ENCODE peak calls at places on chromosomes 13 and 19, in four cellular contexts. One of them, this sample, is unnamed.

GRCh38 chr13:47794963-47795362 is 206.1 kb downstream of the SUCLA2 start:
- DNase-seq in naive thymus-derived CD4-positive, alpha-beta T cell: no peak
- DNase-seq in upper lobe of right lung: no peak
- DNase-seq in BE2C: peak; percentile 9
- DNase-seq in this sample: no peak

GRCh38 chr13:75181906-75182305 is 300.1 kb downstream of the TBC1D4 start:
- DNase-seq in BE2C: no peak
- DNase-seq in upper lobe of right lung: no peak
- DNase-seq in naive thymus-derived CD4-positive, alpha-beta T cell: no peak
- DNase-seq in this sample: no peak

GRCh38 chr13:95676100-95676774 is 702 bp upstream of the DNAJC3 start:
- DNase-seq in BE2C: no peak
- DNase-seq in upper lobe of right lung: peak; percentile 64
- DNase-seq in naive thymus-derived CD4-positive, alpha-beta T cell: peak; percentile 13
- DNase-seq in this sample: peak; percentile 6

GRCh38 chr13:53013113-53013512 is 15.5 kb upstream of the OLFM4 start:
- DNase-seq in BE2C: no peak
- DNase-seq in naive thymus-derived CD4-positive, alpha-beta T cell: no peak
- DNase-seq in upper lobe of right lung: no peak
- DNase-seq in this sample: no peak

GRCh38 chr19:30593975-30594925 is 222.1 kb downstream of the ZNF536 start:
- DNase-seq in naive thymus-derived CD4-positive, alpha-beta T cell: no peak
- DNase-seq in BE2C: no peak
- DNase-seq in upper lobe of right lung: no peak
- DNase-seq in this sample: no peak

GRCh38 chr19:38792250-38793111 is 3.5 kb downstream of the LGALS7B start:
- DNase-seq in naive thymus-derived CD4-positive, alpha-beta T cell: no peak
- DNase-seq in BE2C: no peak
- DNase-seq in upper lobe of right lung: peak; percentile 82
- DNase-seq in this sample: no peak

GRCh38 chr19:38405276-38405675 is 2.4 kb downstream of the FAM98C start:
- DNase-seq in BE2C: no peak
- DNase-seq in upper lobe of right lung: no peak
- DNase-seq in naive thymus-derived CD4-positive, alpha-beta T cell: no peak
- DNase-seq in this sample: no peak

GRCh38 chr13:33194820-33195692 is 90.5 kb downstream of the STARD13 start:
- DNase-seq in BE2C: peak; percentile 79
- DNase-seq in upper lobe of right lung: no peak
- DNase-seq in naive thymus-derived CD4-positive, alpha-beta T cell: no peak
- DNase-seq in this sample: no peak

GRCh38 chr19:23957660-23958281 is 43.1 kb downstream of the ZNF726 start:
- DNase-seq in upper lobe of right lung: no peak
- DNase-seq in BE2C: no peak
- DNase-seq in naive thymus-derived CD4-positive, alpha-beta T cell: no peak
- DNase-seq in this sample: no peak

GRCh38 chr19:4059931-4060620 is 6.6 kb downstream of the ZBTB7A start:
- DNase-seq in upper lobe of right lung: peak; percentile 84
- DNase-seq in naive thymus-derived CD4-positive, alpha-beta T cell: no peak
- DNase-seq in BE2C: no peak
- DNase-seq in this sample: peak; percentile 54

GRCh38 chr19:3276341-3276799 is 51.9 kb downstream of the CELF5 start:
- DNase-seq in BE2C: peak; percentile 77
- DNase-seq in naive thymus-derived CD4-positive, alpha-beta T cell: no peak
- DNase-seq in upper lobe of right lung: peak; percentile 71
- DNase-seq in this sample: peak; percentile 39

GRCh38 chr13:109533350-109533749 is 253.0 kb downstream of the IRS2 start:
- DNase-seq in upper lobe of right lung: no peak
- DNase-seq in naive thymus-derived CD4-positive, alpha-beta T cell: no peak
- DNase-seq in BE2C: no peak
- DNase-seq in this sample: no peak

GRCh38 chr13:66915596-66916185 is 314.4 kb downstream of the PCDH9 start:
- DNase-seq in naive thymus-derived CD4-positive, alpha-beta T cell: no peak
- DNase-seq in upper lobe of right lung: no peak
- DNase-seq in BE2C: no peak
- DNase-seq in this sample: no peak

GRCh38 chr13:24341439-24341838 is 32.1 kb downstream of the C1QTNF9 start:
- DNase-seq in naive thymus-derived CD4-positive, alpha-beta T cell: no peak
- DNase-seq in upper lobe of right lung: no peak
- DNase-seq in BE2C: no peak
- DNase-seq in this sample: no peak

GRCh38 chr13:64723735-64724134 is 2506.4 kb downstream of the PCDH9 start:
- DNase-seq in upper lobe of right lung: no peak
- DNase-seq in naive thymus-derived CD4-positive, alpha-beta T cell: no peak
- DNase-seq in BE2C: peak; percentile 58
- DNase-seq in this sample: no peak

GRCh38 chr19:19750131-19750841 is 17.4 kb upstream of the ZNF14 start:
- DNase-seq in BE2C: no peak
- DNase-seq in naive thymus-derived CD4-positive, alpha-beta T cell: no peak
- DNase-seq in upper lobe of right lung: no peak
- DNase-seq in this sample: no peak

GRCh38 chr19:17616961-17617806 is 61.7 kb downstream of the COLGALT1 start:
- DNase-seq in naive thymus-derived CD4-positive, alpha-beta T cell: no peak
- DNase-seq in BE2C: peak; percentile 39
- DNase-seq in upper lobe of right lung: no peak
- DNase-seq in this sample: no peak

GRCh38 chr19:49588370-49589122 is 2.4 kb upstream of the PRR12 start:
- DNase-seq in naive thymus-derived CD4-positive, alpha-beta T cell: peak; percentile 70
- DNase-seq in upper lobe of right lung: no peak
- DNase-seq in BE2C: no peak
- DNase-seq in this sample: no peak

GRCh38 chr19:17473041-17473440 is 2.7 kb downstream of the SLC27A1 start:
- DNase-seq in upper lobe of right lung: no peak
- DNase-seq in naive thymus-derived CD4-positive, alpha-beta T cell: no peak
- DNase-seq in BE2C: no peak
- DNase-seq in this sample: no peak

GRCh38 chr13:98142427-98143156 is at the start of gene FARP1:
- DNase-seq in BE2C: peak; percentile 90
- DNase-seq in upper lobe of right lung: peak; percentile 92
- DNase-seq in naive thymus-derived CD4-positive, alpha-beta T cell: no peak
- DNase-seq in this sample: no peak

GRCh38 chr13:51339952-51340732 is 651 bp downstream of the SERPINE3 start:
- DNase-seq in upper lobe of right lung: no peak
- DNase-seq in naive thymus-derived CD4-positive, alpha-beta T cell: no peak
- DNase-seq in BE2C: no peak
- DNase-seq in this sample: no peak

GRCh38 chr13:24627090-24627714 is 53.0 kb upstream of the ATP12A start:
- DNase-seq in upper lobe of right lung: no peak
- DNase-seq in naive thymus-derived CD4-positive, alpha-beta T cell: no peak
- DNase-seq in BE2C: no peak
- DNase-seq in this sample: no peak

GRCh38 chr13:113939129-113939904 is 34.6 kb downstream of the C13orf46 start:
- DNase-seq in naive thymus-derived CD4-positive, alpha-beta T cell: no peak
- DNase-seq in BE2C: no peak
- DNase-seq in upper lobe of right lung: no peak
- DNase-seq in this sample: no peak

GRCh38 chr13:93724187-93724586 is 497.6 kb downstream of the GPC6 start:
- DNase-seq in upper lobe of right lung: no peak
- DNase-seq in BE2C: no peak
- DNase-seq in naive thymus-derived CD4-positive, alpha-beta T cell: no peak
- DNase-seq in this sample: no peak

GRCh38 chr13:28094311-28094710 is 6.1 kb downstream of the FLT3 start:
- DNase-seq in upper lobe of right lung: no peak
- DNase-seq in BE2C: no peak
- DNase-seq in naive thymus-derived CD4-positive, alpha-beta T cell: no peak
- DNase-seq in this sample: no peak

GRCh38 chr19:47421244-47421786 is 2.0 kb upstream of the MEIS3 start:
- DNase-seq in naive thymus-derived CD4-positive, alpha-beta T cell: no peak
- DNase-seq in upper lobe of right lung: peak; percentile 55
- DNase-seq in BE2C: no peak
- DNase-seq in this sample: no peak

GRCh38 chr19:45340232-45340898 is at the start of gene KLC3:
- DNase-seq in BE2C: no peak
- DNase-seq in upper lobe of right lung: peak; percentile 78
- DNase-seq in naive thymus-derived CD4-positive, alpha-beta T cell: no peak
- DNase-seq in this sample: no peak

GRCh38 chr19:29843180-29844051 is 31.6 kb downstream of the CCNE1 start:
- DNase-seq in upper lobe of right lung: peak; percentile 68
- DNase-seq in naive thymus-derived CD4-positive, alpha-beta T cell: peak; percentile 39
- DNase-seq in BE2C: no peak
- DNase-seq in this sample: no peak

GRCh38 chr19:15161028-15161984 is 39.5 kb downstream of the NOTCH3 start:
- DNase-seq in BE2C: peak; percentile 72
- DNase-seq in upper lobe of right lung: no peak
- DNase-seq in naive thymus-derived CD4-positive, alpha-beta T cell: no peak
- DNase-seq in this sample: no peak

GRCh38 chr13:97631158-97631557 is 197.2 kb downstream of the RAP2A start:
- DNase-seq in naive thymus-derived CD4-positive, alpha-beta T cell: no peak
- DNase-seq in BE2C: no peak
- DNase-seq in upper lobe of right lung: no peak
- DNase-seq in this sample: no peak

GRCh38 chr13:28161370-28161769 is 23.0 kb downstream of the PAN3 start:
- DNase-seq in BE2C: no peak
- DNase-seq in naive thymus-derived CD4-positive, alpha-beta T cell: no peak
- DNase-seq in upper lobe of right lung: no peak
- DNase-seq in this sample: no peak

GRCh38 chr13:74026753-74027152 is 107.5 kb downstream of the KLF12 start:
- DNase-seq in naive thymus-derived CD4-positive, alpha-beta T cell: peak; percentile 77
- DNase-seq in upper lobe of right lung: no peak
- DNase-seq in BE2C: no peak
- DNase-seq in this sample: peak; percentile 49

DNA sequence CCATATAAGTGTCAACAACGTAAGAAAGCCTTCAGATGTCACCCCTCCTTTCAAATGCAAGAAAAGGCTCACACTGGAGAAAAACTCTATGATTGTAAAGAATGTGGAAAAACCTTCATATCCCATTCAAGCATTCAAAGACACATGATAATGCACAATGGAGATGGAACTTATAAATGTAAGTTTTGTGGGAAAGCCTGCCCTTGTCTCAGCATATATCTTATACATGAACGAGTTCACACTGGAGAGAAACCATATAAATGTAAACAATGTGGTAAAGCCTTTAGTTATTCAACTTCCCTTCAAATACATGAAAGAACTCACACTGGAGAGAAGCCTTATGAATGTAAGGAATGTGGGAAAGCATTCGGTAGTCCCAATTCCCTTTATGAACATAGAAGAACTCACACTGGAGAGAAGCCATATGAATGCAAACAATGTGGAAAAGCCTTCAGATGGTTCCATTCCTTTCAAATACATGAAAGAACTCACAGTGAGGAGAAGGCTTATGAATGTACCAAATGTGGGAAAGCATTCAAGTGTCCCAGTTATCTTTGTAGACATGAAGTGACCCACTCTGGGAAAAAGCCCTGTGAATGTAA is 11.1 kb downstream of the ZNF844 start:
- DNase-seq in upper lobe of right lung: no peak
- DNase-seq in BE2C: no peak
- DNase-seq in naive thymus-derived CD4-positive, alpha-beta T cell: no peak
- DNase-seq in this sample: no peak
- H3K9me3 ChIP-seq in upper lobe of right lung: peaks cover 96% of the 10 kb centered on the region
- H3K9me3 ChIP-seq in BE2C: peaks cover 23% of the 10 kb centered on the region
- H3K9me3 ChIP-seq in naive thymus-derived CD4-positive, alpha-beta T cell: peaks cover 37% of the 10 kb centered on the region
- H3K9me3 ChIP-seq in this sample: peaks cover 34% of the 10 kb centered on the region

DNA sequence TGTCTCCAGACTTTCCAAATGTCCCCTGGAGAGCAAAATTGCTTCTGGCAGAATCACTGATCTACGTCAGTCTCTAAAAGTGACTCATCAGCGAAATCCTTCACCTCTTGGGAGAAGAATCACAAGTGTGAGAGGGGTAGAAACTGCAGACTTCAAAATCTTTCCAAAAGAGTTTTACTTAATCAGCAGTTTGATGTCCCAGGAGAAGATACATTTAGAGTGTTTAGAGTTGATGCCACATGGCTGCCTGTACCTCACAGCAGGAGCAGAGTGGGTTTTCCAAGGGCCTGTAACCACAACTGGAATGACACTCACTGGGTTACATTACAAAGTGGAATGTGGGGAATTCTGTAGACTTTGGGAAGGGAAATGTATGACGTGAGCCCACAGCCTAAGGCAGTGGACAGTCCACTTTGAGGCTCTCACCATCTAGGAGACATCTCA is 6.2 kb upstream of the CEACAM5 start:
- DNase-seq in BE2C: no peak
- DNase-seq in naive thymus-derived CD4-positive, alpha-beta T cell: no peak
- DNase-seq in upper lobe of right lung: no peak
- DNase-seq in this sample: no peak
- H3K9me3 ChIP-seq in BE2C: no peaks in the 10 kb centered on the region
- H3K9me3 ChIP-seq in naive thymus-derived CD4-positive, alpha-beta T cell: no peaks in the 10 kb centered on the region
- H3K9me3 ChIP-seq in upper lobe of right lung: no peaks in the 10 kb centered on the region
- H3K9me3 ChIP-seq in this sample: no peaks in the 10 kb centered on the region

DNA sequence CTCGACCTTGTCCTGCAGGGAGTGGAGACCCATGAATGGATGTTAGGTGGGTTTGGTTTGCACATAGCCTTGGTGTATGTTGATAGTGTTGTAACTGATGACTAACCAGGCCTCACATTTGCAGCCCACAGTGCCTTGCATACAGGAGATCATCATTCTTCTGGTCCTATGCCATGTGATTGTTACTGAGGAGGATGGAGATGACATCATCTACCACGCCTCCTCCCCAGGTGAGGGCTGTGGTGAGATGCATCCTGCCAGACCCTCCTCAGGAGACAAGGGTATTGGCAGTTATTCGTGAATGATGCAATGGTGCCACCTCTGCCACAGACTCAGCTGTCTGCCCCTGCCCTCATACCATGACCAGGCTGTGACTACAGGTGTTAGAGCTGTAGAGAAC is 1294.1 kb downstream of the UQCRFS1 start:
- DNase-seq in upper lobe of right lung: no peak
- DNase-seq in naive thymus-derived CD4-positive, alpha-beta T cell: no peak
- DNase-seq in BE2C: no peak
- DNase-seq in this sample: no peak
- H3K9me3 ChIP-seq in upper lobe of right lung: no peaks in the 10 kb centered on the region
- H3K9me3 ChIP-seq in naive thymus-derived CD4-positive, alpha-beta T cell: no peaks in the 10 kb centered on the region
- H3K9me3 ChIP-seq in BE2C: no peaks in the 10 kb centered on the region
- H3K9me3 ChIP-seq in this sample: no peaks in the 10 kb centered on the region

DNA sequence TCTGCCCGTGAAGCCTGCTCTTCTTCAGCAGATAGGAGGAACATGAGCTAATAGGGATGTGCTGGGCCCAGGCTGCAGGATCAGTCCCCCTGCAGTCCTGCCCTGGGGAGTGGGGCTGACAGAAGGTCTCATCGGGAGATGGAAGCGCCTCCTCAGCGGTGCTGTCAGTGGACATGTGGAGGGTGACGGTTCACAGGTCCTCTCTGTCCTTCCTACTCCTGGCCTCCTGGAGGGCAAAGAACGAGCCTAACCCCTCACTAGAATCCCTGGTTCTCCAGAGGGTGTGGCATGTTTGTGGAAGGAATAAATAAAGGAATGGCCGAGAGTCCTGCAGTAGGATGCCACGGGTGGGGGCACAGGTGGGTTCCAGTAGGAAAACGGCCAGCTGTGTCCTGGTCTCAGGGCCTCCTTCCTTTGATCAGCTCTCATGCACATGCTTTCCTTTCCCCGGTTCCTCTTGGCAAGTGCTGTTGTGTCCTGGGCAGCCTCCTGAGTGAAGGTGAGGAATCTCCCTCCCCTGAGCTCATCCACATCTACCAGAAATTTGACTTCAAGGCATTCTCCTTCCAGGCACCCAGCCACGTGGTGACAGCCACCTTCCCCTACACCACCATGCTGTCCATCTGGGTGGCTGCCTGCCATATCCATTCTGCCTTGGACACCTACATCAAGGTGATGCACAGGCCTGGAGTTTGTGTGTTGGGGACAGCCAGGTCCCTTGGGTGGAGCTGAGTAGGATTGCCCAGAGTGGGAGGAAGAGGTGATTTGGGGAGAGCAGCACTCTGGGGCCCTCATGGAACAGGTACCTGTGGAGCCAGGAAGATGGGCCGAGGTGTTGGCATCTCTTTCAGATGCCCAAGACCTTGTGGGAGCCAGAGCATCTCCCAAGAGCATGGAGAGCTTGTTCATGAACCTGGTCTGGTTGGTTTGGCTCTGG is 28.6 kb upstream of the ZNF492 start:
- DNase-seq in naive thymus-derived CD4-positive, alpha-beta T cell: no peak
- DNase-seq in BE2C: no peak
- DNase-seq in upper lobe of right lung: no peak
- DNase-seq in this sample: no peak
- H3K9me3 ChIP-seq in naive thymus-derived CD4-positive, alpha-beta T cell: no peaks in the 10 kb centered on the region
- H3K9me3 ChIP-seq in BE2C: no peaks in the 10 kb centered on the region
- H3K9me3 ChIP-seq in upper lobe of right lung: no peaks in the 10 kb centered on the region
- H3K9me3 ChIP-seq in this sample: no peaks in the 10 kb centered on the region